ENCODE peak calls at places on chromosomes 12 and 14, in nine cellular contexts. T, Y, O, X, F, C, E, B and J are unnamed samples.
A peak's percentile ranks its signal among the peaks of the same experiment; 100 is the strongest.

GRCh38 chr14:60349663-60350365 is 100.8 kb downstream of the PPM1A start:
- DNase-seq in O (no peak), E (no peak), F (no peak), T (no peak), X (peak; percentile 70), B (peak; percentile 75), Y (no peak), C (peak; percentile 34), J (no peak)

GRCh38 chr14:73712540-73713141 is 1.5 kb downstream of the PNMA1 start:
- DNase-seq in C (peak; percentile 36), T (peak; percentile 47), E (no peak), O (no peak), X (peak; percentile 38), F (no peak), B (peak; percentile 67), Y (no peak), J (no peak)

GRCh38 chr14:103427485-103428443 is 42.5 kb downstream of the MARK3 start:
- DNase-seq in E (no peak), B (peak; percentile 8), C (peak; percentile 92), F (no peak), Y (no peak), X (no peak), T (no peak), O (no peak), J (no peak)

GRCh38 chr12:130715150-130715995 is 726 bp downstream of the RIMBP2 start:
- DNase-seq in C (no peak), X (peak; percentile 29), Y (peak; percentile 82), E (no peak), B (peak; percentile 57), T (peak; percentile 52), O (no peak), F (no peak), J (no peak)

GRCh38 chr14:74658535-74659130 is 46.6 kb upstream of the LTBP2 start:
- DNase-seq in B (no peak), O (no peak), X (no peak), C (peak; percentile 67), E (no peak), T (no peak), F (no peak), Y (no peak), J (no peak)

GRCh38 chr14:91482278-91483023 is 27.7 kb downstream of the PPP4R3A start:
- DNase-seq in C (peak; percentile 40), B (no peak), E (no peak), X (no peak), T (no peak), O (no peak), Y (no peak), F (no peak), J (no peak)

GRCh38 chr14:77245820-77246219 is 25.2 kb downstream of the NGB start:
- DNase-seq in B (no peak), Y (no peak), O (no peak), F (no peak), X (no peak), C (no peak), E (no peak), T (no peak), J (no peak)

GRCh38 chr12:88756153-88756552 is 175.9 kb upstream of the KITLG start:
- DNase-seq in C (no peak), B (no peak), E (no peak), Y (no peak), X (no peak), T (no peak), F (no peak), O (no peak), J (no peak)

GRCh38 chr12:26043139-26044006 is 81.5 kb downstream of the BHLHE41 start:
- DNase-seq in F (no peak), X (no peak), E (no peak), T (no peak), C (peak; percentile 35), O (no peak), Y (no peak), B (no peak), J (no peak)

GRCh38 chr12:94799136-94799535 is 148.8 kb upstream of the TMCC3 start:
- DNase-seq in B (no peak), O (no peak), X (no peak), T (no peak), F (no peak), E (no peak), C (no peak), Y (no peak), J (no peak)
- H3K4me1 ChIP-seq in B (no peaks in the 10 kb centered on the region), O (no peaks in the 10 kb centered on the region), X (no peaks in the 10 kb centered on the region), T (peaks cover 1% of the 10 kb centered on the region), F (no peaks in the 10 kb centered on the region), E (no peaks in the 10 kb centered on the region), C (no peaks in the 10 kb centered on the region), Y (no peaks in the 10 kb centered on the region), J (no peaks in the 10 kb centered on the region)

GRCh38 chr14:65075628-65076325 is 26.5 kb downstream of the MAX start:
- DNase-seq in C (no peak), B (no peak), E (no peak), T (no peak), O (no peak), F (no peak), X (no peak), Y (peak; percentile 47), J (no peak)
- H3K4me1 ChIP-seq in C (no peaks in the 10 kb centered on the region), B (no peaks in the 10 kb centered on the region), E (peaks cover 94% of the 10 kb centered on the region), T (peaks cover 3% of the 10 kb centered on the region), O (peaks cover 77% of the 10 kb centered on the region), F (peaks cover 5% of the 10 kb centered on the region), X (peaks cover 23% of the 10 kb centered on the region), Y (peaks cover 51% of the 10 kb centered on the region), J (peaks cover 79% of the 10 kb centered on the region)

GRCh38 chr12:118498171-118498570 is 121.8 kb downstream of the SUDS3 start:
- DNase-seq in X (peak; percentile 54), T (no peak), Y (no peak), O (no peak), F (no peak), C (no peak), E (no peak), B (no peak), J (no peak)
- H3K4me1 ChIP-seq in X (no peaks in the 10 kb centered on the region), T (no peaks in the 10 kb centered on the region), Y (no peaks in the 10 kb centered on the region), O (no peaks in the 10 kb centered on the region), F (no peaks in the 10 kb centered on the region), C (no peaks in the 10 kb centered on the region), E (peaks cover 25% of the 10 kb centered on the region), B (no peaks in the 10 kb centered on the region), J (no peaks in the 10 kb centered on the region)

GRCh38 chr12:52147983-52148540 is 43.8 kb downstream of the KRT80 start:
- DNase-seq in T (no peak), C (no peak), B (no peak), E (no peak), O (no peak), Y (no peak), X (no peak), F (no peak), J (no peak)

GRCh38 chr12:52147367-52147972 is 44.3 kb downstream of the KRT80 start:
- DNase-seq in T (peak; percentile 84), B (no peak), X (no peak), Y (peak; percentile 93), F (peak; percentile 97), O (peak; percentile 95), C (peak; percentile 100), E (peak; percentile 85), J (no peak)

GRCh38 chr12:52145941-52146821 is 45.6 kb downstream of the KRT80 start:
- DNase-seq in F (no peak), B (no peak), C (no peak), X (no peak), O (no peak), E (no peak), T (no peak), Y (no peak), J (no peak)

GRCh38 chr12:52145228-52145940 is 46.4 kb downstream of the KRT80 start:
- DNase-seq in E (no peak), C (no peak), X (no peak), F (no peak), O (no peak), Y (peak; percentile 55), T (no peak), B (peak; percentile 27), J (no peak)

GRCh38 chr12:52146822-52147366 is 44.9 kb downstream of the KRT80 start:
- DNase-seq in C (no peak), T (no peak), O (no peak), F (no peak), E (no peak), B (no peak), Y (no peak), X (no peak), J (no peak)
- H3K4me1 ChIP-seq in C (peaks cover 31% of the 10 kb centered on the region), T (peaks cover 5% of the 10 kb centered on the region), O (peaks cover 21% of the 10 kb centered on the region), F (peaks cover 22% of the 10 kb centered on the region), E (peaks cover 47% of the 10 kb centered on the region), B (peaks cover 16% of the 10 kb centered on the region), Y (peaks cover 67% of the 10 kb centered on the region), X (peaks cover 7% of the 10 kb centered on the region), J (peaks cover 87% of the 10 kb centered on the region)

GRCh38 chr12:96218989-96219678 is 25.0 kb downstream of the ELK3 start:
- DNase-seq in C (no peak), E (no peak), B (no peak), O (no peak), T (no peak), X (no peak), Y (no peak), F (no peak), J (no peak)

GRCh38 chr12:96219700-96220206 is 25.6 kb downstream of the ELK3 start:
- DNase-seq in X (no peak), T (no peak), C (peak; percentile 99), O (no peak), B (peak; percentile 14), E (no peak), F (no peak), Y (peak; percentile 77), J (no peak)

GRCh38 chr12:96213869-96214268 is 19.7 kb downstream of the ELK3 start:
- DNase-seq in F (no peak), Y (no peak), E (no peak), C (no peak), O (no peak), B (no peak), T (no peak), X (no peak), J (no peak)

GRCh38 chr12:96212456-96213375 is 18.5 kb downstream of the ELK3 start:
- DNase-seq in F (no peak), B (no peak), E (no peak), O (no peak), C (no peak), Y (no peak), X (no peak), T (no peak), J (no peak)

DNA sequence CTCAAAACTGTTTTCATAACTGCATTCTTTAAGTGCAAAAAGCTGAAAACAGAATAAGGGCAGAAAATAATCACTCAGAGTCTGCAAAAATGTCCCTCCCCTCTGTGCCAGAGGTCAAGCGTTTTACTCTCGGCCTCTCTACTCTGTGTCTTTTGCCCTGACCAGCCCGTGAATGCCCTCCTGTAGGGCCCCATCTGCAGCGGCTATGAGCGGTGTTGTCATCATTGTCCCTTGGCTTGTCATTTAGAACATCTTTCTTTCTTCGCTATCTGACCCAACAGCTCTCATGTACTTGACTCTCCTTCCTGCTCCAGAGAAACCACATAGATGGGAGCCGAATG is 21.7 kb downstream of the ELK3 start:
- DNase-seq in T (no peak), Y (no peak), X (no peak), E (no peak), O (no peak), C (no peak), F (no peak), B (peak; percentile 18), J (no peak)
- H3K4me1 ChIP-seq in T (peaks cover 1% of the 10 kb centered on the region), Y (peaks cover 62% of the 10 kb centered on the region), X (peaks cover under 1% of the 10 kb centered on the region), E (peaks cover 85% of the 10 kb centered on the region), O (peaks cover 4% of the 10 kb centered on the region), C (peaks cover 4% of the 10 kb centered on the region), F (no peaks in the 10 kb centered on the region), B (peaks cover 9% of the 10 kb centered on the region), J (peaks cover 56% of the 10 kb centered on the region)